ENCODE peak calls at places on chromosomes 2 and 18, in ten cellular contexts. G is body of pancreas, B is tibial nerve, N is gastrocnemius medialis, Q is transverse colon, D is heart left ventricle, S is HCT116, R is IMR-90, F is ovary, J is K562. K is an unnamed sample.

GRCh38 chr2:158936978-158937377 is 31.5 kb upstream of the TANC1 start:
- DNase-seq in G (no peak), B (no peak), N (no peak), Q (no peak), D (no peak), S (no peak), R (peak), F (peak), J (no peak), K (peak)

GRCh38 chr18:41354151-41354550 is 600.9 kb upstream of the PIK3C3 start:
- DNase-seq in G (no peak), B (no peak), N (no peak), Q (no peak), D (no peak), S (no peak), R (no peak), F (no peak), J (no peak), K (no peak)

GRCh38 chr2:37471994-37472393 is 127.6 kb downstream of the QPCT start:
- DNase-seq in G (no peak), B (no peak), N (no peak), Q (no peak), D (no peak), S (no peak), R (peak), F (no peak), J (no peak), K (peak)

GRCh38 chr18:63848159-63848558 is 39.3 kb upstream of the SERPINB2 start:
- DNase-seq in G (no peak), B (no peak), N (no peak), Q (no peak), D (no peak), S (peak), R (peak), F (no peak), J (peak), K (no peak)

GRCh38 chr18:4453712-4454547 is 1.2 kb downstream of the DLGAP1 start:
- DNase-seq in G (no peak), B (no peak), N (no peak), Q (no peak), D (no peak), S (no peak), R (no peak), F (peak), J (no peak), K (no peak)

GRCh38 chr2:232229296-232229916 is 149.1 kb upstream of the ALPP start:
- DNase-seq in G (no peak), B (no peak), N (no peak), Q (no peak), D (no peak), S (no peak), R (peak), F (no peak), J (no peak), K (no peak)

GRCh38 chr2:191051825-191052778 is 38.1 kb upstream of the STAT1 start:
- DNase-seq in G (no peak), B (peak), N (no peak), Q (no peak), D (no peak), S (peak), R (peak), F (no peak), J (peak), K (no peak)

GRCh38 chr2:43114210-43114609 is 112.2 kb downstream of the ZFP36L2 start:
- DNase-seq in G (no peak), B (no peak), N (no peak), Q (no peak), D (no peak), S (no peak), R (peak), F (no peak), J (no peak), K (no peak)

GRCh38 chr2:174613545-174613944 is 15.9 kb upstream of the WIPF1 start:
- DNase-seq in G (no peak), B (no peak), N (no peak), Q (no peak), D (no peak), S (no peak), R (no peak), F (no peak), J (no peak), K (no peak)
- TF ChIP-seq POLR2A in G (no peak), B (no peak), N (no peak), Q (no peak), D (no peak), S (no peak), R (no peak), F (no peak), J (no peak), K (no peak)

DNA sequence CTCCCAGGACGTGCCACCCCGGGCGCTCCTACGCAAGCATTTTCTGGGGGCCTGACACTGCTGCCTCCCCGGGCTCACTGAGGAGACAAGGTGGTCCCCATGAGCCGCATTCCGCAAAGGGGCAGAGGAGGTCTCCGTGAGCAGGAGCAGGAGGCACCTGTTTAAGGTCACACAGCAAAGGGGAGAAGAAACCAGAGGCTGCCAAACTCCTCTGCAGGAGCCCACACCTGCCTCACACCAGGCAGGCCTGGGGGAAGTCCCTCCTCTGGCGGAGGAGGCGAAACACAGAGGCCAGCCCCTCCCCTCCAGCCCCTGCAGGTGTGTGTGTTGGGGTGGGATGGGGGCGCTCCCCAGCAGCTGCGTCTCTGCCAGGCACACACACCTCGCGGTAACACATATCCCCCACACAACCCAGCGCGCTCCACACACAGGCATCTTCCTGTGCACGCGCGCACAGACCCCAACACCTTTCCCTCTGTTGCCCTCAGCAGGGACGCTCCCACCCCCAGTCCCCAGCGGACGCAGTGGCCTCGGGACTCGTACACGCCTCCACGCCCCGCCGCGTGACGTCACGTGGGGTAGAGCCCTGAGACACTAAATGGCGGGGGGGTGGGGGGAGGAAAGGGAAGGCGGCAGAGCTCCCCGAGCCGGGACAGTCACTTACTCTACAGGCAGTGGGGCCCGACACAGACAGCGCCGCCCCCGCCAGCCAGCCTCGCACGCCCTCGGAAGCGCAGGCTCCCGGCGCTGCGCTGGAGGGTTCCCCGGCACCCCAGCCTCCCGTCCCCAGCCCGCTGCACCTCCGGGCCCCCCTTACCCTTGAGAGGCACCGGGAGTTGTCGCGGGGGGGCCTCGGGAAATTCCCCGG is 537 bp upstream of the WNT10A start:
- DNase-seq in G (no peak), B (no peak), N (no peak), Q (peak), D (no peak), S (no peak), R (no peak), F (no peak), J (peak), K (no peak)
- TF ChIP-seq POLR2A in G (no peak), B (no peak), N (no peak), Q (peak), D (no peak), S (no peak), R (no peak), F (no peak), J (no peak), K (no peak)

DNA sequence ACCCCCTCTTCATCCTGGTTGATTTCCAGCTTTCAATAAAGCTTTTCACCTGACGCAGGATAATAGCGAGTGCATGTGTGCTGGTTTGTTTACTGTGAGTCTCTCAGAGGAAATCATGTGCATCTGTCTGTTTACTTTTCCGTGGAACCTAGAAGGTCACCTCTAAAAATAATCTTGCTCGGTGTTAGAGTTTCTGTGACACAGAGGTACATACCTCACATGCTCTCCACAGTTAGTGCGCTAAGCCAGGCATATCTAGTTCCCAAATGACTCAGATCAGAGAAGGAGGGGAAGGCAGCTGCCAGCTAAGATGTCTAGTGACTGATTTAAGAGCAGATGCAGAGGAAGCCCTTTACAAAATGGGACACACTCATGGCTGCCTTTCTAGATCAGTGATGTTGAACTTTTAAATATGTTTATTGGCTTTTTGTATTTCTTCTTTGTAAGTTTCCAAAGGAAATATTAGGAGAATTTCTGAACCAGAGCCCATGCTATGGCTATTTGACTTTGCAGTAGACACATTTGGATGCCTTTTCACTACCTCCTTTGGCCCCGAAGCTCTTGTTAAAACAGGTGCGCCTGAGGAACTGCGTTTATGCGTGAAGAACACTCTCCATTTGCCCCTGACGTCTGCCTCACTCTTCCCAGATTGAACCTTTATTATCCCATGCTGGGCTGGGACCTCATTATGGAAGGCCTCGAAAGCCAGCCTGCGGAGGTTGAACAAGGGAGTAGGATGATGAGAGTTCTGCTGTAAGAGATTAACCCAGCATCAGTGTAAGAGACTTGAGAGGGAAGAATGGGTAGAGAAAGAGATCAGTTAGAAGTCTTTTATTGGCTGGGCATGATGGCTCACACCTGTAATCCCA is 145.6 kb downstream of the FAM161A start:
- DNase-seq in G (peak), B (no peak), N (peak), Q (no peak), D (no peak), S (no peak), R (peak), F (no peak), J (no peak), K (peak)
- TF ChIP-seq POLR2A in G (peak), B (no peak), N (no peak), Q (no peak), D (no peak), S (no peak), R (no peak), F (no peak), J (no peak), K (no peak)

GRCh38 chr18:812123-812672 is at the start of gene YES1:
- DNase-seq in G (peak), B (peak), N (peak), Q (peak), D (peak), S (peak), R (peak), F (peak), J (peak), K (peak)
- TF ChIP-seq POLR2A in G (peak), B (no peak), N (peak), Q (peak), D (no peak), S (peak), R (no peak), F (peak), J (no peak), K (peak)

GRCh38 chr2:174248187-174248997 is at the start of gene OLA1:
- DNase-seq in G (peak), B (peak), N (peak), Q (peak), D (peak), S (peak), R (peak), F (peak), J (peak), K (peak)
- TF ChIP-seq POLR2A in G (peak), B (peak), N (peak), Q (peak), D (no peak), S (peak), R (peak), F (peak), J (peak), K (peak)

GRCh38 chr2:74556831-74557370 is 2.4 kb downstream of the DOK1 start:
- DNase-seq in G (no peak), B (no peak), N (no peak), Q (no peak), D (no peak), S (no peak), R (no peak), F (no peak), J (no peak), K (no peak)
- TF ChIP-seq POLR2A in G (no peak), B (no peak), N (no peak), Q (no peak), D (no peak), S (no peak), R (no peak), F (no peak), J (no peak), K (no peak)

DNA sequence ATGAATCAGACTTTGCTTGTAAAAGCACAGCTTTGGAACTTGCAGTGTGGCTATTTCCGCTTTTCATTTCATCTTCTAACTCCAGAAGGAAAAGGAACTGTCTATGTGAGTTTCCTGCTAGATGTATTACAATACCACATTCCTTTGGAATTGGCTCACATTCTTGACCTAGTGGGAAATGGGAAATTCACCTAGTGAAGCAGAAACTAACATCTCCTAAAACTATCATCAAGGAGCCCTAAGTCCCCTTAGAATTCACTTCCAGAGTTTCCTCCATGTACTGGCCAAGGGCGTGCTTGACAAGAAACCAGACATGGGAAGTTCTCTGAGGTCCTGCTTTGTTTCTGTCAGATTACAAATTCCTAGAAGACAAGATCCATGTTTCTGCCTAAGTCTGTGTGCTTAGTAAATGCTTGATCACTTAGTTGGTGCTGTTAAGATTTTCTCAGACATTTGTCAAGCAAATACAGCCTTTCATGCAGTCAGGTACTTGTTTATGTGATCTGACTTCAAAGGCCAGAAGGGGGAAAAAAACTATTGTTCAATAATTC is 275.7 kb upstream of the FN1 start:
- DNase-seq in G (no peak), B (no peak), N (no peak), Q (no peak), D (no peak), S (no peak), R (peak), F (no peak), J (no peak), K (peak)
- TF ChIP-seq POLR2A in G (no peak), B (no peak), N (no peak), Q (no peak), D (no peak), S (no peak), R (no peak), F (no peak), J (no peak), K (no peak)

DNA sequence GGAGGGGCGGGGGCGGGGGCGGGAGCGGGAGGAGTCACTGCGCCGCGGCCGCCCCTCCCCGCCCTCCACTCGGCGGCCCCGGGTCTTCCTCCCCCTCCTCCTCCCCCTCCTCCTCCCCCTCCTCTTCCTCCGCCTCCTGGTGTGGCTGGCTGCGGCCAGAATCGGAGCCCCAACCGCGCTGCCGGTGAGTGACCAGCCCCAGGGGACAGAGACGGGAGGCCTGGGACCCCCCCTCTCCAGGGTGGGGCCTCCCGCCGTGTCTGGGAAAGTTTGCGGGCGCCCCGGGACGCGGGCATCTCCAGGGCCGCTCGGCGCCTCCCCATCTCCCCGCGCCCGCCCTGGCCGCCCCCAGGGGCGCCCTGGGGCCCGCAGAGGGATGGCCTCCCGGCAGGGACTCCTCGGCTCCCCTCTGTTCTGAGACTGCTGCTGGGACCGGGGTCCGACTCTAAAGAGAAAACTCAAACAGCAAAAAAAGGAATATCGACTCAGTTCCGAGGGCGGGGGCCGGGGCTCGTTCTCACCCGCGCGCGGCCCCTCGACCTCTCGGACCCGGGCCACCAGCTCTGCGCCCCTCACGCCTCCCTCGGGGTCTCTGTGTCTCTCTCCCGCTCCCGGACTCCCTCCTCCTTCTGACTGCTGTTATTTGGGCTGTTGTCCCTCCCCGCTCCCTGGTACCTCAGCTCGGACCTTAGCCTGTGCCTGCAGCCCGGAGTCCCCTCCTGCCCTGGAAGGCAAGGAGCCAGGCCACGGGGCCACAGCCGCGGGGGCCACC is at the start of gene STON1:
- DNase-seq in G (peak), B (peak), N (no peak), Q (peak), D (peak), S (no peak), R (peak), F (peak), J (peak), K (peak)
- TF ChIP-seq POLR2A in G (no peak), B (no peak), N (no peak), Q (no peak), D (no peak), S (no peak), R (no peak), F (no peak), J (no peak), K (no peak)